ENCODE peak calls at places on chromosomes 13 and 19, in six cellular contexts. X, O, T, U, D and S are unnamed samples.

GRCh38 chr19:23439623-23440022 is 44.4 kb upstream of the ZNF91 start:
- DNase-seq in X (no peak), O (no peak), T (no peak), U (no peak), D (no peak), S (no peak)

GRCh38 chr13:110644892-110645521 is 29.7 kb downstream of the NAXD start:
- DNase-seq in X (peak; percentile 65), O (peak; percentile 66), T (no peak), U (peak; percentile 86), D (peak; percentile 50), S (no peak)

GRCh38 chr19:6753178-6754031 is 13.8 kb downstream of the SH2D3A start:
- DNase-seq in X (peak; percentile 74), O (peak; percentile 95), T (peak; percentile 70), U (peak; percentile 80), D (peak; percentile 82), S (no peak)

GRCh38 chr13:40026174-40026585 is 370.7 kb downstream of the COG6 start:
- DNase-seq in X (peak; percentile 16), O (no peak), T (no peak), U (no peak), D (no peak), S (no peak)

GRCh38 chr19:4575978-4576933 is 16.8 kb upstream of the SEMA6B start:
- DNase-seq in X (peak; percentile 81), O (peak; percentile 68), T (peak; percentile 56), U (peak; percentile 77), D (peak; percentile 72), S (no peak)

GRCh38 chr19:6064016-6064702 is 46.1 kb downstream of the RFX2 start:
- DNase-seq in X (no peak), O (peak; percentile 15), T (no peak), U (no peak), D (no peak), S (no peak)

GRCh38 chr19:19460258-19460731 is 54.8 kb downstream of the GATAD2A start:
- DNase-seq in X (no peak), O (no peak), T (no peak), U (no peak), D (no peak), S (no peak)

GRCh38 chr19:12669272-12670158 is 2.9 kb downstream of the WDR83 start:
- DNase-seq in X (peak; percentile 90), O (peak; percentile 81), T (peak; percentile 48), U (peak; percentile 90), D (peak; percentile 86), S (peak; percentile 24)

GRCh38 chr13:24279706-24280105 is 29.7 kb upstream of the C1QTNF9 start:
- DNase-seq in X (peak; percentile 54), O (no peak), T (no peak), U (no peak), D (no peak), S (no peak)

GRCh38 chr13:32838985-32839384 is 177.2 kb upstream of the KL start:
- DNase-seq in X (peak; percentile 33), O (no peak), T (no peak), U (no peak), D (no peak), S (no peak)

GRCh38 chr13:35672611-35673010 is 196.1 kb upstream of the MAB21L1 start:
- DNase-seq in X (no peak), O (no peak), T (no peak), U (no peak), D (no peak), S (peak; percentile 88)

GRCh38 chr13:22793598-22794134 is 387.1 kb upstream of the SGCG start:
- DNase-seq in X (no peak), O (no peak), T (no peak), U (no peak), D (no peak), S (no peak)

GRCh38 chr19:49932041-49932451 is 2.7 kb upstream of the NUP62 start:
- DNase-seq in X (no peak), O (no peak), T (no peak), U (no peak), D (no peak), S (no peak)

GRCh38 chr19:49929121-49929610 is at the start of the genes ATF5 and NUP62:
- DNase-seq in X (peak; percentile 87), O (peak; percentile 90), T (peak; percentile 80), U (peak; percentile 96), D (no peak), S (peak; percentile 29)

GRCh38 chr19:49931293-49932040 is 2.2 kb upstream of the NUP62 start:
- DNase-seq in X (no peak), O (no peak), T (no peak), U (no peak), D (no peak), S (no peak)

GRCh38 chr19:49929611-49930482 is 543 bp upstream of the NUP62 start:
- DNase-seq in X (peak; percentile 98), O (peak; percentile 95), T (peak; percentile 76), U (peak; percentile 96), D (peak; percentile 99), S (peak; percentile 73)

GRCh38 chr19:49930483-49931011 is 1.2 kb upstream of the NUP62 start:
- DNase-seq in X (peak; percentile 27), O (peak; percentile 24), T (no peak), U (no peak), D (no peak), S (no peak)
- TF ChIP-seq CTCF in X (no peak), O (no peak), T (no peak), U (no peak), D (no peak), S (no peak)

GRCh38 chr13:99986751-99987150 is 5.2 kb downstream of the ZIC2 start:
- DNase-seq in X (no peak), O (no peak), T (no peak), U (no peak), D (no peak), S (no peak)
- H3K27me3 ChIP-seq in X (peaks cover 99% of the 10 kb centered on the region), O (peaks cover 99% of the 10 kb centered on the region), T (peaks cover 5% of the 10 kb centered on the region), U (peaks cover 39% of the 10 kb centered on the region), D (peaks cover 82% of the 10 kb centered on the region), S (peaks cover 70% of the 10 kb centered on the region)

GRCh38 chr13:106499905-106500304 is 35.6 kb downstream of the EFNB2 start:
- DNase-seq in X (peak; percentile 66), O (no peak), T (no peak), U (no peak), D (no peak), S (no peak)
- H3K36me3 ChIP-seq in X (no peaks in the 10 kb centered on the region), O (no peaks in the 10 kb centered on the region), T (no peaks in the 10 kb centered on the region), U (no peaks in the 10 kb centered on the region), D (peaks cover 2% of the 10 kb centered on the region), S (no peaks in the 10 kb centered on the region)

DNA sequence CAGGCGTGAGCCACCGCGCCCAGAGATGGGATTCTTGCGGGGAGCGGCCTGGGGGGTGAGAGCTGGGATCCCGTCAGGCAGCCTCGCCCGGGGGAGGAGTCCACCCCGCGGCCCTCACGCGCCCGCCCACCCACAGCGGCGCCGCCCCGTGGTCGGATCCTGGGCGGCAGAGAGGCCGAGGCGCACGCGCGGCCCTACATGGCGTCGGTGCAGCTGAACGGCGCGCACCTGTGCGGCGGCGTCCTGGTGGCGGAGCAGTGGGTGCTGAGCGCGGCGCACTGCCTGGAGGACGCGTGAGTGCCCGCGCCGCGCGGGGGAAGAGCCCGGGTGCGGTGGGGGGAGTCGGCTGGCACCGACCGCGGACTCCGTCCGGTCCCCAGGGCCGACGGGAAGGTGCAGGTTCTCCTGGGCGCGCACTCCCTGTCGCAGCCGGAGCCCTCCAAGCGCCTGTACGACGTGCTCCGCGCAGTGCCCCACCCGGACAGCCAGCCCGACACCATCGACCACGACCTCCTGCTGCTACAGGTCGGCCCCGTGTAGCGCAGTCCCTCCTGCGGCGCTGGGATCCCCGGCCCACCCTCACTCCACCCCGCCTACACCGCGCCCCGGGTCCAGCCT is 1.1 kb downstream of the CFD start:
- DNase-seq in X (peak; percentile 76), O (peak; percentile 84), T (peak; percentile 75), U (peak; percentile 83), D (no peak), S (no peak)
- TF ChIP-seq CTCF in X (peak; percentile 18), O (peak; percentile 31), T (peak; percentile 22), U (no peak), D (no peak), S (no peak)

GRCh38 chr19:8489591-8490394 is 12.6 kb downstream of the PRAM1 start:
- DNase-seq in X (no peak), O (no peak), T (no peak), U (peak; percentile 66), D (no peak), S (no peak)

GRCh38 chr19:8490873-8491272 is 11.6 kb downstream of the PRAM1 start:
- DNase-seq in X (no peak), O (no peak), T (no peak), U (peak; percentile 41), D (no peak), S (no peak)

GRCh38 chr19:8490395-8490760 is 12.1 kb downstream of the PRAM1 start:
- DNase-seq in X (no peak), O (no peak), T (no peak), U (no peak), D (no peak), S (no peak)

GRCh38 chr19:8494158-8494557 is 8.3 kb downstream of the PRAM1 start:
- DNase-seq in X (peak; percentile 17), O (no peak), T (no peak), U (no peak), D (no peak), S (no peak)

DNA sequence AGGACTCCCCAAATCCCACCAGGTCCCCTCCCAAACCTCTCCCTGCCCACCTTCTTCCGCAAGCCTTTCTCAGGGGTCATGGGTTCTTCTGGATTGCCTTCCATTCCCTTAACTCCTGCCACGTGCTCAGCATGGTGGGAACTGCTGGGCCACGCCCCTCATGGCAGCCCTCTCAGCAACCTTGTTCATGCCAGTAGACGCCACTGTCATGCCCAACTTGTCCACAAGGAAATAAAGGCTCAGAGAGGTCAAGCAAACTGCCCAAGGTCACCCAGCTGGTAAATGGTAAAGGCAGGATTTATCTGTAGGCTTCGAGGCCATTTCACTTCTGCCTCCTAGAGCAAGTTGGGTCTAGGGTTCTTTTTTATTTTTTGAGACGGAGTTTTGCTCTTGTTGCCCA is 10.9 kb downstream of the PRAM1 start:
- DNase-seq in X (no peak), O (no peak), T (no peak), U (peak; percentile 25), D (no peak), S (no peak)
- H3K27me3 ChIP-seq in X (no peaks in the 10 kb centered on the region), O (no peaks in the 10 kb centered on the region), T (no peaks in the 10 kb centered on the region), U (no peaks in the 10 kb centered on the region), D (no peaks in the 10 kb centered on the region), S (no peaks in the 10 kb centered on the region)